ENCODE peak calls at places on chromosomes 2 and 18, in five cellular contexts. Z is lower lobe of right lung; S is CD8-positive, alpha-beta T cell; Y is foreskin fibroblast; E is fibroblast of villous mesenchyme. M is an unnamed sample.

GRCh38 chr2:19868705-19869550 is 32.9 kb downstream of the TTC32 start:
- DNase-seq in S (peak; percentile 54), Z (peak; percentile 71), Y (peak; percentile 64), E (peak; percentile 41), M (no peak)

GRCh38 chr2:117232305-117232704 is 582.2 kb upstream of the DDX18 start:
- DNase-seq in S (no peak), Z (no peak), E (no peak), Y (no peak), M (no peak)

GRCh38 chr2:83365476-83365875 is 1093.6 kb downstream of the SUCLG1 start:
- DNase-seq in E (peak; percentile 15), Z (no peak), S (no peak), Y (peak; percentile 53), M (no peak)

GRCh38 chr2:207599641-207600040 is 25.6 kb downstream of the METTL21A start:
- DNase-seq in Z (no peak), Y (no peak), E (no peak), S (no peak), M (no peak)

GRCh38 chr2:184683923-184684322 is 85.6 kb downstream of the ZNF804A start:
- DNase-seq in Y (no peak), S (no peak), Z (no peak), E (peak; percentile 4), M (peak; percentile 19)

GRCh38 chr2:46434851-46435273 is 44.5 kb upstream of the TMEM247 start:
- DNase-seq in S (no peak), Z (no peak), Y (peak; percentile 69), E (peak; percentile 82), M (peak; percentile 83)

GRCh38 chr2:32683520-32684086 is 55.8 kb downstream of the TTC27 start:
- DNase-seq in E (no peak), S (no peak), Y (no peak), Z (no peak), M (no peak)

GRCh38 chr18:48136544-48137353 is 206.3 kb upstream of the SMAD2 start:
- DNase-seq in Z (peak; percentile 62), S (no peak), E (no peak), Y (peak; percentile 11), M (no peak)

GRCh38 chr2:204024503-204024902 is 87.9 kb downstream of the ICOS start:
- DNase-seq in Z (no peak), Y (peak; percentile 52), S (no peak), E (peak; percentile 49), M (peak; percentile 57)

GRCh38 chr2:45823723-45824206 is 172.3 kb downstream of the PRKCE start:
- DNase-seq in Y (peak; percentile 68), S (no peak), E (no peak), Z (peak; percentile 78), M (peak; percentile 85)

GRCh38 chr2:69685321-69686048 is 41.9 kb upstream of the AAK1 start:
- DNase-seq in Y (peak; percentile 10), S (no peak), Z (no peak), E (no peak), M (no peak)

GRCh38 chr2:95757988-95758387 is 166.2 kb downstream of the TRIM43 start:
- DNase-seq in S (no peak), E (no peak), Z (no peak), Y (no peak), M (no peak)

GRCh38 chr18:42635378-42636048 is 480.0 kb downstream of the RIT2 start:
- DNase-seq in Y (no peak), E (no peak), S (no peak), Z (no peak), M (no peak)

GRCh38 chr18:50722311-50722710 is 97.5 kb downstream of the MRO start:
- DNase-seq in Y (no peak), E (no peak), Z (no peak), S (no peak), M (no peak)
- TF ChIP-seq CTCF in Y (no peak), E (no peak), Z (no peak), S (no peak), M (no peak)

GRCh38 chr18:61893971-61894750 is 1.4 kb upstream of the RNF152 start:
- DNase-seq in S (peak; percentile 52), Y (peak; percentile 94), Z (peak; percentile 80), E (peak; percentile 75), M (peak; percentile 59)
- H3K4me3 ChIP-seq in S (peak overlapping the region; percentile 74), Y (peak overlapping the region; percentile 89), Z (peak overlapping the region; percentile 74), E (peak overlapping the region; percentile 82), M (peak overlapping the region; percentile 81)

GRCh38 chr2:199850718-199851498 is at the start of gene FTCDNL1:
- DNase-seq in S (peak; percentile 44), E (peak; percentile 29), Y (peak; percentile 77), Z (peak; percentile 87), M (peak; percentile 35)
- TF ChIP-seq CTCF in S (peak; percentile 48), E (peak; percentile 65), Y (peak; percentile 69), Z (peak; percentile 48), M (peak; percentile 69)

GRCh38 chr2:25664531-25665307 is 8.7 kb downstream of the DTNB start:
- DNase-seq in Z (peak; percentile 57), E (peak; percentile 64), Y (peak; percentile 78), S (no peak), M (peak; percentile 73)
- H3K4me3 ChIP-seq in Z (no peak overlapping the region), E (no peak overlapping the region), Y (no peak overlapping the region), S (no peak overlapping the region), M (peak overlapping the region; percentile 4)

GRCh38 chr2:232866104-232866503 is 4.0 kb upstream of the SNORC start:
- DNase-seq in Z (no peak), E (no peak), Y (no peak), S (no peak), M (no peak)
- TF ChIP-seq CTCF in Z (no peak), E (no peak), Y (no peak), S (no peak), M (no peak)

DNA sequence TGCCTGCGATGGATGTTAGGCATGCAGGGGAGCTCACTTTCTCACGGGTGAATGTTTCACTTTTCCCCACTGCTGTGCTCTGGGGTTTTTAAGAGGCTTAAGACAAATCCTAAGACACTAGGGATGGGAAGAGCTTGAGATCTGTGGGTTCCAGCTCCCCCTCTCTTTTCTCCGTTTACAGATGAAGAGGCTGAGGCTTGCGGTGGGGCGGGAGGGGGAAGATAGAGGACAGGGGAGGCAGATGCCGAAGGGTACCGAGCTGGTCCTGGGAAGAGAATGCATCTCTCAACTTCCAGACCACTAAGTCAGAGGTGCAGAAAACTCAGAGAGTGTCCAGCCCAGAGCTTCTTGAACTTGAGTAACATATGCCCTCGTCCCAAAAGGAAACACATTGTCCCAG is 8.2 kb upstream of the ATOH8 start:
- DNase-seq in E (no peak), Z (no peak), S (no peak), Y (no peak), M (no peak)
- H3K4me3 ChIP-seq in E (no peak overlapping the region), Z (no peak overlapping the region), S (no peak overlapping the region), Y (peak overlapping the region; percentile 1), M (no peak overlapping the region)

M was measured in bronchial epithelial cell.